ENCODE peak calls at places on chromosomes 7 and 10, in five cellular contexts. A is prostate gland, T is MV-4-11, M is ureter, K is fibroblast of lung. W is an unnamed sample.
A peak's percentile ranks its signal among the peaks of the same experiment; 100 is the strongest.

GRCh38 chr7:47978790-47979144 is 648 bp downstream of the HUS1 start:
- DNase-seq in M (no peak), T (no peak), K (no peak), A (no peak), W (no peak)

GRCh38 chr7:96991850-96992623 is 13.3 kb upstream of the DLX6 start:
- DNase-seq in T (no peak), A (no peak), M (no peak), K (no peak), W (no peak)

GRCh38 chr7:16985621-16986020 is 103.8 kb upstream of the AGR3 start:
- DNase-seq in T (no peak), M (no peak), A (no peak), K (no peak), W (no peak)

GRCh38 chr7:101432316-101432715 is 69.6 kb downstream of the COL26A1 start:
- DNase-seq in M (no peak), K (no peak), T (no peak), A (no peak), W (no peak)

GRCh38 chr10:115844592-115844991 is 428.4 kb downstream of the GFRA1 start:
- DNase-seq in T (no peak), A (no peak), K (peak; percentile 45), M (no peak), W (no peak)

GRCh38 chr10:23055424-23056191 is 39.8 kb upstream of the MSRB2 start:
- DNase-seq in T (peak; percentile 34), K (no peak), A (no peak), M (no peak), W (peak; percentile 26)

GRCh38 chr7:134890246-134891240 is 95.8 kb upstream of the AGBL3 start:
- DNase-seq in K (peak; percentile 49), T (no peak), A (peak; percentile 28), M (peak; percentile 55), W (no peak)

GRCh38 chr10:122551450-122551849 is 9.1 kb upstream of the DMBT1 start:
- DNase-seq in K (no peak), M (no peak), A (no peak), T (no peak), W (no peak)

GRCh38 chr7:50446542-50446960 is 3.6 kb downstream of the FIGNL1 start:
- DNase-seq in A (no peak), M (no peak), T (peak; percentile 89), K (peak; percentile 72), W (no peak)

GRCh38 chr7:80859272-80859970 is 59.4 kb downstream of the SEMA3C start:
- DNase-seq in T (no peak), K (peak; percentile 89), M (peak; percentile 49), A (peak; percentile 41), W (no peak)

GRCh38 chr7:88835147-88835728 is 39.7 kb upstream of the TEX47 start:
- DNase-seq in M (no peak), K (no peak), A (no peak), T (peak; percentile 62), W (peak; percentile 66)

GRCh38 chr7:108480311-108480710 is 24.1 kb upstream of the NRCAM start:
- DNase-seq in T (no peak), A (no peak), K (no peak), M (no peak), W (no peak)

GRCh38 chr7:24756989-24757798 is at the start of gene GSDME:
- DNase-seq in A (peak; percentile 17), T (peak; percentile 17), K (peak; percentile 71), M (peak; percentile 64), W (no peak)

GRCh38 chr7:2800923-2801682 is 43.0 kb downstream of the GNA12 start:
- DNase-seq in T (peak; percentile 39), K (peak; percentile 89), A (no peak), M (peak; percentile 47), W (no peak)

GRCh38 chr7:82740246-82740848 is 296.8 kb upstream of the CACNA2D1 start:
- DNase-seq in T (peak; percentile 3), M (no peak), A (no peak), K (peak; percentile 72), W (peak; percentile 53)

GRCh38 chr7:207418-208127 is 15.2 kb downstream of the FAM20C start:
- DNase-seq in A (no peak), T (no peak), M (no peak), K (no peak), W (no peak)

GRCh38 chr10:114822771-114823463 is 1.3 kb downstream of the FHIP2A start:
- DNase-seq in K (peak; percentile 87), T (no peak), A (no peak), M (no peak), W (peak; percentile 85)

GRCh38 chr10:18216482-18216881 is 76.3 kb downstream of the CACNB2 start:
- DNase-seq in K (peak; percentile 73), M (no peak), A (no peak), T (no peak), W (peak; percentile 83)

GRCh38 chr10:103884681-103885139 is 29.3 kb upstream of the SH3PXD2A start:
- DNase-seq in T (peak; percentile 27), K (peak; percentile 76), M (no peak), A (peak; percentile 30), W (peak; percentile 82)

GRCh38 chr7:45216181-45216580 is 58.6 kb downstream of the RAMP3 start:
- DNase-seq in K (no peak), M (no peak), T (no peak), A (no peak), W (no peak)

GRCh38 chr10:70418229-70418628 is 14.3 kb downstream of the EIF4EBP2 start:
- DNase-seq in A (no peak), K (peak; percentile 83), M (no peak), T (no peak), W (no peak)

GRCh38 chr10:124074471-124075109 is 18.8 kb downstream of the CHST15 start:
- DNase-seq in A (no peak), T (peak; percentile 65), K (no peak), M (no peak), W (peak; percentile 93)

GRCh38 chr7:80637453-80637852 is 989 bp upstream of the CD36 start:
- DNase-seq in K (no peak), A (no peak), T (no peak), M (no peak), W (no peak)

GRCh38 chr7:2104107-2104710 is 128.5 kb downstream of the MAD1L1 start:
- DNase-seq in M (peak; percentile 88), A (peak; percentile 56), K (peak; percentile 93), T (peak; percentile 25), W (peak; percentile 69)

GRCh38 chr7:136086712-136087111 is 109.6 kb upstream of the MTPN start:
- DNase-seq in A (peak; percentile 8), K (peak; percentile 92), M (peak; percentile 57), T (peak; percentile 63), W (no peak)

GRCh38 chr7:4712371-4713182 is 30.5 kb downstream of the FOXK1 start:
- DNase-seq in A (peak; percentile 43), K (peak; percentile 38), T (peak; percentile 81), M (no peak), W (no peak)